ENCODE peak calls at places on chromosomes 16 and 17, in ten cellular contexts. One of them, this sample, is unnamed.

GRCh38 chr16:55624696-55625095 is 31.1 kb upstream of the SLC6A2 start:
- DNase-seq in skeletal muscle cell: no peak
- DNase-seq in effector memory CD4-positive, alpha-beta T cell: no peak
- DNase-seq in kidney: no peak
- DNase-seq in NAMALWA: no peak
- DNase-seq in C1 segment of cervical spinal cord: no peak
- DNase-seq in amygdala: no peak
- DNase-seq in CD8-positive, alpha-beta T cell: no peak
- DNase-seq in stromal cell of bone marrow: no peak
- DNase-seq in stimulated activated CD4-positive, alpha-beta T cell treated with anti-CD3 and anti-CD28 coated beads, Interleukin-4, amount 100 ng/mL, for 4 hours: no peak
- DNase-seq in this sample: no peak

GRCh38 chr17:32302860-32303649 is 37.4 kb downstream of the RHBDL3 start:
- DNase-seq in stimulated activated CD4-positive, alpha-beta T cell treated with anti-CD3 and anti-CD28 coated beads, Interleukin-4, amount 100 ng/mL, for 4 hours: no peak
- DNase-seq in stromal cell of bone marrow: no peak
- DNase-seq in C1 segment of cervical spinal cord: no peak
- DNase-seq in effector memory CD4-positive, alpha-beta T cell: no peak
- DNase-seq in CD8-positive, alpha-beta T cell: no peak
- DNase-seq in amygdala: no peak
- DNase-seq in skeletal muscle cell: no peak
- DNase-seq in NAMALWA: no peak
- DNase-seq in kidney: no peak
- DNase-seq in this sample: no peak

GRCh38 chr17:49132317-49132698 is 261 bp upstream of the B4GALNT2 start:
- DNase-seq in effector memory CD4-positive, alpha-beta T cell: no peak
- DNase-seq in NAMALWA: no peak
- DNase-seq in CD8-positive, alpha-beta T cell: no peak
- DNase-seq in skeletal muscle cell: no peak
- DNase-seq in kidney: no peak
- DNase-seq in amygdala: no peak
- DNase-seq in stromal cell of bone marrow: no peak
- DNase-seq in C1 segment of cervical spinal cord: no peak
- DNase-seq in stimulated activated CD4-positive, alpha-beta T cell treated with anti-CD3 and anti-CD28 coated beads, Interleukin-4, amount 100 ng/mL, for 4 hours: no peak
- DNase-seq in this sample: no peak

GRCh38 chr16:57134982-57135381 is 42.6 kb downstream of the CPNE2 start:
- DNase-seq in amygdala: no peak
- DNase-seq in skeletal muscle cell: no peak
- DNase-seq in C1 segment of cervical spinal cord: no peak
- DNase-seq in effector memory CD4-positive, alpha-beta T cell: peak; percentile 12
- DNase-seq in kidney: peak; percentile 43
- DNase-seq in stimulated activated CD4-positive, alpha-beta T cell treated with anti-CD3 and anti-CD28 coated beads, Interleukin-4, amount 100 ng/mL, for 4 hours: peak; percentile 38
- DNase-seq in NAMALWA: no peak
- DNase-seq in CD8-positive, alpha-beta T cell: no peak
- DNase-seq in stromal cell of bone marrow: no peak
- DNase-seq in this sample: no peak

GRCh38 chr16:85571813-85572619 is 41.1 kb upstream of the GSE1 start:
- DNase-seq in stimulated activated CD4-positive, alpha-beta T cell treated with anti-CD3 and anti-CD28 coated beads, Interleukin-4, amount 100 ng/mL, for 4 hours: no peak
- DNase-seq in CD8-positive, alpha-beta T cell: no peak
- DNase-seq in amygdala: no peak
- DNase-seq in C1 segment of cervical spinal cord: no peak
- DNase-seq in kidney: no peak
- DNase-seq in effector memory CD4-positive, alpha-beta T cell: no peak
- DNase-seq in NAMALWA: peak; percentile 66
- DNase-seq in stromal cell of bone marrow: no peak
- DNase-seq in skeletal muscle cell: no peak
- DNase-seq in this sample: peak; percentile 73

GRCh38 chr16:3654249-3654991 is at the start of gene DNASE1:
- DNase-seq in skeletal muscle cell: no peak
- DNase-seq in effector memory CD4-positive, alpha-beta T cell: peak; percentile 30
- DNase-seq in kidney: peak; percentile 80
- DNase-seq in stromal cell of bone marrow: no peak
- DNase-seq in CD8-positive, alpha-beta T cell: peak; percentile 13
- DNase-seq in stimulated activated CD4-positive, alpha-beta T cell treated with anti-CD3 and anti-CD28 coated beads, Interleukin-4, amount 100 ng/mL, for 4 hours: peak; percentile 40
- DNase-seq in NAMALWA: peak; percentile 89
- DNase-seq in amygdala: no peak
- DNase-seq in C1 segment of cervical spinal cord: peak; percentile 1
- DNase-seq in this sample: peak; percentile 84

GRCh38 chr16:87392823-87393679 is 915 bp downstream of the MAP1LC3B start:
- DNase-seq in stimulated activated CD4-positive, alpha-beta T cell treated with anti-CD3 and anti-CD28 coated beads, Interleukin-4, amount 100 ng/mL, for 4 hours: peak; percentile 21
- DNase-seq in NAMALWA: peak; percentile 65
- DNase-seq in skeletal muscle cell: no peak
- DNase-seq in effector memory CD4-positive, alpha-beta T cell: peak; percentile 25
- DNase-seq in stromal cell of bone marrow: no peak
- DNase-seq in kidney: peak; percentile 87
- DNase-seq in CD8-positive, alpha-beta T cell: no peak
- DNase-seq in C1 segment of cervical spinal cord: peak; percentile 52
- DNase-seq in amygdala: no peak
- DNase-seq in this sample: peak; percentile 40

GRCh38 chr16:21302898-21303528 is 24.9 kb upstream of the CRYM start:
- DNase-seq in stimulated activated CD4-positive, alpha-beta T cell treated with anti-CD3 and anti-CD28 coated beads, Interleukin-4, amount 100 ng/mL, for 4 hours: no peak
- DNase-seq in C1 segment of cervical spinal cord: no peak
- DNase-seq in skeletal muscle cell: peak; percentile 61
- DNase-seq in effector memory CD4-positive, alpha-beta T cell: no peak
- DNase-seq in kidney: no peak
- DNase-seq in stromal cell of bone marrow: peak; percentile 96
- DNase-seq in CD8-positive, alpha-beta T cell: no peak
- DNase-seq in NAMALWA: no peak
- DNase-seq in amygdala: no peak
- DNase-seq in this sample: no peak

GRCh38 chr16:54542805-54543504 is 256.4 kb upstream of the IRX3 start:
- DNase-seq in NAMALWA: no peak
- DNase-seq in effector memory CD4-positive, alpha-beta T cell: no peak
- DNase-seq in C1 segment of cervical spinal cord: no peak
- DNase-seq in skeletal muscle cell: no peak
- DNase-seq in kidney: no peak
- DNase-seq in stromal cell of bone marrow: no peak
- DNase-seq in CD8-positive, alpha-beta T cell: no peak
- DNase-seq in amygdala: no peak
- DNase-seq in stimulated activated CD4-positive, alpha-beta T cell treated with anti-CD3 and anti-CD28 coated beads, Interleukin-4, amount 100 ng/mL, for 4 hours: no peak
- DNase-seq in this sample: no peak

GRCh38 chr16:88069397-88070168 is 118.3 kb downstream of the BANP start:
- DNase-seq in amygdala: no peak
- DNase-seq in skeletal muscle cell: no peak
- DNase-seq in NAMALWA: peak; percentile 97
- DNase-seq in kidney: peak; percentile 76
- DNase-seq in CD8-positive, alpha-beta T cell: no peak
- DNase-seq in effector memory CD4-positive, alpha-beta T cell: no peak
- DNase-seq in stimulated activated CD4-positive, alpha-beta T cell treated with anti-CD3 and anti-CD28 coated beads, Interleukin-4, amount 100 ng/mL, for 4 hours: no peak
- DNase-seq in stromal cell of bone marrow: no peak
- DNase-seq in C1 segment of cervical spinal cord: no peak
- DNase-seq in this sample: peak; percentile 90

GRCh38 chr17:17024778-17025300 is 17.4 kb upstream of the MPRIP start:
- DNase-seq in skeletal muscle cell: no peak
- DNase-seq in kidney: peak; percentile 66
- DNase-seq in amygdala: no peak
- DNase-seq in CD8-positive, alpha-beta T cell: no peak
- DNase-seq in stromal cell of bone marrow: no peak
- DNase-seq in C1 segment of cervical spinal cord: no peak
- DNase-seq in effector memory CD4-positive, alpha-beta T cell: no peak
- DNase-seq in NAMALWA: no peak
- DNase-seq in stimulated activated CD4-positive, alpha-beta T cell treated with anti-CD3 and anti-CD28 coated beads, Interleukin-4, amount 100 ng/mL, for 4 hours: no peak
- DNase-seq in this sample: no peak

GRCh38 chr16:89484923-89485679 is 5.3 kb downstream of the ANKRD11 start:
- DNase-seq in effector memory CD4-positive, alpha-beta T cell: no peak
- DNase-seq in NAMALWA: peak; percentile 57
- DNase-seq in stromal cell of bone marrow: no peak
- DNase-seq in kidney: no peak
- DNase-seq in amygdala: no peak
- DNase-seq in skeletal muscle cell: no peak
- DNase-seq in stimulated activated CD4-positive, alpha-beta T cell treated with anti-CD3 and anti-CD28 coated beads, Interleukin-4, amount 100 ng/mL, for 4 hours: no peak
- DNase-seq in C1 segment of cervical spinal cord: no peak
- DNase-seq in CD8-positive, alpha-beta T cell: no peak
- DNase-seq in this sample: no peak

GRCh38 chr17:74080936-74081335 is 122.5 kb upstream of the RPL38 start:
- DNase-seq in effector memory CD4-positive, alpha-beta T cell: no peak
- DNase-seq in CD8-positive, alpha-beta T cell: no peak
- DNase-seq in stromal cell of bone marrow: no peak
- DNase-seq in stimulated activated CD4-positive, alpha-beta T cell treated with anti-CD3 and anti-CD28 coated beads, Interleukin-4, amount 100 ng/mL, for 4 hours: no peak
- DNase-seq in skeletal muscle cell: no peak
- DNase-seq in NAMALWA: no peak
- DNase-seq in amygdala: no peak
- DNase-seq in C1 segment of cervical spinal cord: no peak
- DNase-seq in kidney: no peak
- DNase-seq in this sample: no peak

GRCh38 chr16:17836868-17837602 is 366.3 kb upstream of the XYLT1 start:
- DNase-seq in CD8-positive, alpha-beta T cell: no peak
- DNase-seq in effector memory CD4-positive, alpha-beta T cell: no peak
- DNase-seq in stimulated activated CD4-positive, alpha-beta T cell treated with anti-CD3 and anti-CD28 coated beads, Interleukin-4, amount 100 ng/mL, for 4 hours: no peak
- DNase-seq in stromal cell of bone marrow: peak; percentile 90
- DNase-seq in kidney: no peak
- DNase-seq in NAMALWA: no peak
- DNase-seq in C1 segment of cervical spinal cord: no peak
- DNase-seq in skeletal muscle cell: peak; percentile 98
- DNase-seq in amygdala: no peak
- DNase-seq in this sample: no peak

GRCh38 chr16:14399397-14400284 is 230.4 kb downstream of the PARN start:
- DNase-seq in amygdala: no peak
- DNase-seq in kidney: no peak
- DNase-seq in stimulated activated CD4-positive, alpha-beta T cell treated with anti-CD3 and anti-CD28 coated beads, Interleukin-4, amount 100 ng/mL, for 4 hours: no peak
- DNase-seq in NAMALWA: peak; percentile 52
- DNase-seq in CD8-positive, alpha-beta T cell: no peak
- DNase-seq in skeletal muscle cell: no peak
- DNase-seq in effector memory CD4-positive, alpha-beta T cell: no peak
- DNase-seq in stromal cell of bone marrow: peak; percentile 58
- DNase-seq in C1 segment of cervical spinal cord: peak; percentile 6
- DNase-seq in this sample: no peak

GRCh38 chr16:89473791-89474414 is 16.5 kb downstream of the ANKRD11 start:
- DNase-seq in NAMALWA: no peak
- DNase-seq in CD8-positive, alpha-beta T cell: no peak
- DNase-seq in stromal cell of bone marrow: no peak
- DNase-seq in C1 segment of cervical spinal cord: no peak
- DNase-seq in amygdala: no peak
- DNase-seq in kidney: no peak
- DNase-seq in effector memory CD4-positive, alpha-beta T cell: no peak
- DNase-seq in skeletal muscle cell: peak; percentile 39
- DNase-seq in stimulated activated CD4-positive, alpha-beta T cell treated with anti-CD3 and anti-CD28 coated beads, Interleukin-4, amount 100 ng/mL, for 4 hours: no peak
- DNase-seq in this sample: no peak

GRCh38 chr17:27396941-27397340 is 59.3 kb upstream of the KSR1 start:
- DNase-seq in stromal cell of bone marrow: peak; percentile 69
- DNase-seq in effector memory CD4-positive, alpha-beta T cell: no peak
- DNase-seq in skeletal muscle cell: no peak
- DNase-seq in CD8-positive, alpha-beta T cell: no peak
- DNase-seq in C1 segment of cervical spinal cord: no peak
- DNase-seq in amygdala: no peak
- DNase-seq in stimulated activated CD4-positive, alpha-beta T cell treated with anti-CD3 and anti-CD28 coated beads, Interleukin-4, amount 100 ng/mL, for 4 hours: no peak
- DNase-seq in NAMALWA: no peak
- DNase-seq in kidney: no peak
- DNase-seq in this sample: no peak

GRCh38 chr16:58628845-58629680 is 563 bp downstream of the CNOT1 start:
- DNase-seq in stromal cell of bone marrow: no peak
- DNase-seq in stimulated activated CD4-positive, alpha-beta T cell treated with anti-CD3 and anti-CD28 coated beads, Interleukin-4, amount 100 ng/mL, for 4 hours: peak; percentile 45
- DNase-seq in C1 segment of cervical spinal cord: peak; percentile 41
- DNase-seq in NAMALWA: peak; percentile 77
- DNase-seq in effector memory CD4-positive, alpha-beta T cell: peak; percentile 55
- DNase-seq in kidney: peak; percentile 85
- DNase-seq in CD8-positive, alpha-beta T cell: peak; percentile 12
- DNase-seq in skeletal muscle cell: no peak
- DNase-seq in amygdala: peak; percentile 28
- DNase-seq in this sample: no peak

GRCh38 chr17:15273141-15273793 is 8.1 kb upstream of the PMP22 start:
- DNase-seq in effector memory CD4-positive, alpha-beta T cell: no peak
- DNase-seq in stromal cell of bone marrow: peak; percentile 91
- DNase-seq in C1 segment of cervical spinal cord: no peak
- DNase-seq in amygdala: no peak
- DNase-seq in CD8-positive, alpha-beta T cell: no peak
- DNase-seq in NAMALWA: no peak
- DNase-seq in stimulated activated CD4-positive, alpha-beta T cell treated with anti-CD3 and anti-CD28 coated beads, Interleukin-4, amount 100 ng/mL, for 4 hours: no peak
- DNase-seq in kidney: no peak
- DNase-seq in skeletal muscle cell: peak; percentile 81
- DNase-seq in this sample: no peak

GRCh38 chr17:63405741-63406261 is 40.3 kb downstream of the CYB561 start:
- DNase-seq in amygdala: no peak
- DNase-seq in CD8-positive, alpha-beta T cell: no peak
- DNase-seq in effector memory CD4-positive, alpha-beta T cell: no peak
- DNase-seq in stromal cell of bone marrow: peak; percentile 64
- DNase-seq in C1 segment of cervical spinal cord: no peak
- DNase-seq in skeletal muscle cell: peak; percentile 69
- DNase-seq in NAMALWA: peak; percentile 79
- DNase-seq in stimulated activated CD4-positive, alpha-beta T cell treated with anti-CD3 and anti-CD28 coated beads, Interleukin-4, amount 100 ng/mL, for 4 hours: no peak
- DNase-seq in kidney: no peak
- DNase-seq in this sample: peak; percentile 47

GRCh38 chr16:30091474-30092372 is at the start of gene TBX6:
- DNase-seq in skeletal muscle cell: peak; percentile 58
- DNase-seq in effector memory CD4-positive, alpha-beta T cell: peak; percentile 89
- DNase-seq in stromal cell of bone marrow: peak; percentile 81
- DNase-seq in NAMALWA: peak; percentile 95
- DNase-seq in kidney: peak; percentile 97
- DNase-seq in amygdala: peak; percentile 78
- DNase-seq in stimulated activated CD4-positive, alpha-beta T cell treated with anti-CD3 and anti-CD28 coated beads, Interleukin-4, amount 100 ng/mL, for 4 hours: peak; percentile 90
- DNase-seq in CD8-positive, alpha-beta T cell: peak; percentile 86
- DNase-seq in C1 segment of cervical spinal cord: peak; percentile 82
- DNase-seq in this sample: peak; percentile 93

This sample was measured in GM10248.